ENCODE peak calls at places on chromosome 16, in five cellular contexts. R is effector memory CD4-positive, alpha-beta T cell; G is MM.1S; H is CD8-positive, alpha-beta memory T cell; E is left ventricle myocardium inferior. Q is an unnamed sample. For H3K4me1 and H3K27me3, the result is how much of the 10 kb centered on the place peaks cover.

GRCh38 chr16:48492131-48492530 is 106.9 kb upstream of the SIAH1 start:
- DNase-seq in H (no peak), R (no peak), G (no peak), E (no peak), Q (no peak)

GRCh38 chr16:27367463-27368357 is 34.3 kb upstream of the IL21R start:
- DNase-seq in G (peak), R (peak), E (peak), H (peak), Q (peak)

GRCh38 chr16:67486805-67487204 is 3.5 kb upstream of the AGRP start:
- DNase-seq in G (no peak), R (no peak), H (no peak), E (no peak), Q (no peak)

GRCh38 chr16:28136751-28137434 is 73.4 kb upstream of the GSG1L start:
- DNase-seq in G (no peak), R (peak), E (no peak), H (peak), Q (no peak)

GRCh38 chr16:49564577-49565224 is 191.1 kb downstream of the C16orf78 start:
- DNase-seq in E (no peak), G (no peak), H (no peak), R (no peak), Q (no peak)

GRCh38 chr16:63361032-63361624 is 1324.9 kb upstream of the CDH8 start:
- DNase-seq in H (no peak), E (no peak), R (no peak), G (peak), Q (peak)

GRCh38 chr16:59210955-59211541 is 476.9 kb upstream of the GOT2 start:
- DNase-seq in R (no peak), G (no peak), E (no peak), H (no peak), Q (peak)

GRCh38 chr16:19223235-19223847 is 55.3 kb downstream of the SYT17 start:
- DNase-seq in G (peak), H (no peak), E (no peak), R (no peak), Q (no peak)

GRCh38 chr16:12160815-12161550 is 184.4 kb downstream of the SNX29 start:
- DNase-seq in G (no peak), R (no peak), E (no peak), H (no peak), Q (no peak)

GRCh38 chr16:21263640-21264211 is 14.4 kb downstream of the CRYM start:
- DNase-seq in H (no peak), R (no peak), E (no peak), G (peak), Q (peak)

GRCh38 chr16:23827245-23827543 is 8.6 kb upstream of the PRKCB start:
- DNase-seq in H (no peak), E (no peak), R (no peak), G (peak), Q (no peak)

GRCh38 chr16:75238853-75239371 is 12.5 kb downstream of the BCAR1 start:
- DNase-seq in G (no peak), R (no peak), H (no peak), E (no peak), Q (no peak)

GRCh38 chr16:4536391-4537106 is 2.0 kb downstream of the CDIP1 start:
- DNase-seq in R (no peak), E (no peak), G (no peak), H (no peak), Q (no peak)

GRCh38 chr16:61105544-61105943 is 930.7 kb downstream of the CDH8 start:
- DNase-seq in E (no peak), R (no peak), H (no peak), G (no peak), Q (no peak)

GRCh38 chr16:27751676-27752075 is 201.7 kb downstream of the KATNIP start:
- DNase-seq in H (no peak), R (no peak), E (no peak), G (no peak), Q (no peak)

GRCh38 chr16:12532871-12533610 is 270.6 kb downstream of the CPPED1 start:
- DNase-seq in R (no peak), E (no peak), H (no peak), G (no peak), Q (no peak)

GRCh38 chr16:23410176-23410575 is 42.8 kb downstream of the COG7 start:
- DNase-seq in R (no peak), E (no peak), H (no peak), G (no peak), Q (no peak)

GRCh38 chr16:85395913-85396878 is 216.9 kb upstream of the GSE1 start:
- DNase-seq in H (no peak), G (no peak), R (no peak), E (peak), Q (peak)

GRCh38 chr16:48231675-48232214 is 12.4 kb upstream of the LONP2 start:
- DNase-seq in H (no peak), R (no peak), E (peak), G (peak), Q (peak)

GRCh38 chr16:83481589-83481988 is 326.2 kb upstream of the HSBP1 start:
- DNase-seq in G (no peak), E (no peak), H (no peak), R (no peak), Q (no peak)

GRCh38 chr16:57999971-58000705 is at the start of gene ZNF319:
- DNase-seq in H (no peak), E (no peak), G (peak), R (no peak), Q (no peak)

GRCh38 chr16:27424772-27425498 is 23.0 kb downstream of the IL21R start:
- DNase-seq in E (no peak), H (no peak), R (no peak), G (no peak), Q (no peak)

GRCh38 chr16:67760206-67760605 is 41.1 kb upstream of the GFOD2 start:
- DNase-seq in G (no peak), H (no peak), E (no peak), R (no peak), Q (no peak)

GRCh38 chr16:2308089-2308962 is 32.2 kb downstream of the ABCA3 start:
- DNase-seq in H (no peak), G (no peak), E (no peak), R (no peak), Q (no peak)

GRCh38 chr16:66274335-66275110 is 92.0 kb upstream of the CDH5 start:
- DNase-seq in R (no peak), G (peak), E (no peak), H (no peak), Q (peak)

GRCh38 chr16:6836771-6837170 is 495.9 kb upstream of the RBFOX1 start:
- DNase-seq in R (no peak), G (no peak), H (no peak), E (no peak), Q (no peak)

GRCh38 chr16:17845031-17845430 is 374.3 kb upstream of the XYLT1 start:
- DNase-seq in H (no peak), E (no peak), R (no peak), G (no peak), Q (no peak)

GRCh38 chr16:84175351-84176081 is 11.3 kb downstream of the TAF1C start:
- DNase-seq in E (no peak), G (peak), H (peak), R (no peak), Q (no peak)

GRCh38 chr16:11297492-11298142 is 16.5 kb upstream of the PRM1 start:
- DNase-seq in R (peak), G (peak), E (peak), H (peak), Q (no peak)

GRCh38 chr16:19033761-19034160 is 33.7 kb upstream of the COQ7 start:
- DNase-seq in G (no peak), H (no peak), R (no peak), E (no peak), Q (no peak)

GRCh38 chr16:67461600-67462278 is 19.2 kb downstream of the ATP6V0D1 start:
- DNase-seq in R (no peak), G (no peak), H (no peak), E (no peak), Q (no peak)

GRCh38 chr16:59573528-59574271 is 839.6 kb upstream of the GOT2 start:
- DNase-seq in G (no peak), R (no peak), E (no peak), H (no peak), Q (no peak)

GRCh38 chr16:25257504-25257955 is at the start of gene ZKSCAN2:
- DNase-seq in G (peak), E (peak), R (peak), H (peak), Q (peak)

GRCh38 chr16:88458039-88458772 is 5.1 kb downstream of the ZFPM1 start:
- DNase-seq in G (no peak), H (no peak), R (no peak), E (no peak), Q (no peak)

GRCh38 chr16:52537463-52537862 is 9.5 kb downstream of the TOX3 start:
- DNase-seq in H (no peak), E (no peak), R (no peak), G (no peak), Q (no peak)

GRCh38 chr16:6857575-6857974 is 475.1 kb upstream of the RBFOX1 start:
- DNase-seq in R (no peak), H (no peak), G (no peak), E (no peak), Q (no peak)

GRCh38 chr16:46832757-46833464 is 1.9 kb upstream of the C16orf87 start:
- DNase-seq in R (no peak), G (no peak), E (no peak), H (no peak), Q (no peak)

GRCh38 chr16:17083628-17084027 is 387.1 kb downstream of the XYLT1 start:
- DNase-seq in E (no peak), G (no peak), H (no peak), R (no peak), Q (no peak)

GRCh38 chr16:48525201-48526057 is 84.6 kb downstream of the N4BP1 start:
- DNase-seq in E (no peak), R (no peak), H (no peak), G (no peak), Q (no peak)

DNA sequence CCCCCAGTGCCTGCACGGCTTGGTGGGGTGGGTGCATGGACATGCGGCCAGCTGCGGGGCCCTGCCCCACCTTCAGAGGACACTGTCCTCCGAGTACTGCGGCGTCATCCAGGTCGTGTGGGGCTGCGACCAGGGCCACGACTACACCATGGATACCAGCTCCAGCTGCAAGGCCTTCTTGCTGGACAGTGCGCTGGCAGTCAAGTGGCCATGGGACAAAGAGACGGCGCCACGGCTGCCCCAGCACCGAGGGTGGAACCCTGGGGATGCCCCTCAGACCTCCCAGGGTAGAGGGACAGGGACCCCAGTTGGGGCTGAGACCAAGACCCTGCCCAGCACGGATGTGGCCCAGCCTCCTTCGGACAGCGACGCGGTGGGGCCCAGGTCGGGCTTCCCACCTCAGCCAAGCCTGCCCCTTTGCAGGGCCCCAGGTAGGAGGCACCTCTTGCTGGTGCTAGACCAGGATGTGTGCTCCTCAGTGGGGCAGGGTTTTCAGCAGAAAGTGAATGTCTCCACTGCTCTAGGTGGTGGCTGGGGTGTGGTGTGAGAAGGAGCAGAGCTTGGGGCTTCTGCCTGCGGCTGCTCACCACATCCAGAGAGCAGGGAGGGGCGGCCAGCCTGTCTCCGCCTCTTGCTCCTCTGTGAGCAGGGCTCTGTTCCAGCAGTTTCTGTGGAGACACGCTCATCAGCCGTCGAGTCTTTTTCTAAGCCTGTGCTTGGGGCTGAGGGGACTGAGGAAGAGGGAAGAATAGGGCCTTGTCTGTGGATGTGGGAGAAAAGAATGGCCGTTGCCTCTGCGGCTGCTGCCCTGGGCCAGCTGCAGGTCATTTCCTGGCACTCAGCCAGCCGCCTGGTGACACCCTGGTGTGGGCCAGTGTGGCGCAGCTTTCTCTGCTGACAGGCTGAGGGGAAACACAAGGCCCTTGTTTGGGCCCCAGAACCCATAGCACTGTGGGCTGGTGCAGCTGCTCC is 2.2 kb downstream of the ZNF276 start:
- DNase-seq in E (peak), R (peak), G (no peak), H (peak), Q (peak)
- H3K4me3 ChIP-seq in E (peak), R (peak), G (peak), H (peak), Q (peak)

DNA sequence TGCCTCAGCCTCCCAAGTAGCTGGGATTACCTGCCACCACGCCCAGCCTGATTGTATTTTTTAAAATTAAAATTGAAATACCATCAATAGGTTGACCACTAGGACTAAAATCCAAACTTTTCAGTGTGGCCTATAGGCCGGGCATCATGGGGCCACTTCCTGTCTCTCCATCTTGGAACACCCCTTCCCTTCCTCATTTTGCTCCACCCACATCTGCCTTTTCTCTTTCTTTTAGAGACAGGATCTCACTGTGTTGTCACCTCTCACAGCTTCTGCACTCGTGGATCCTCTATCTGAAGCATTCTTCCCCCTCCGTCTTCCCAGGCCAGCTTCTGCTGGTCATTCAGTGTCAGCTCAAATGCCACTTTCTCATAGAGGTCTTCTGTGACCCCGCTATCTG is 57.0 kb downstream of the BMERB1 start:
- DNase-seq in R (no peak), H (no peak), E (no peak), G (no peak), Q (no peak)
- H3K4me1 ChIP-seq in R (under half), H (under half), E (under half), G (under half), Q (under half)

DNA sequence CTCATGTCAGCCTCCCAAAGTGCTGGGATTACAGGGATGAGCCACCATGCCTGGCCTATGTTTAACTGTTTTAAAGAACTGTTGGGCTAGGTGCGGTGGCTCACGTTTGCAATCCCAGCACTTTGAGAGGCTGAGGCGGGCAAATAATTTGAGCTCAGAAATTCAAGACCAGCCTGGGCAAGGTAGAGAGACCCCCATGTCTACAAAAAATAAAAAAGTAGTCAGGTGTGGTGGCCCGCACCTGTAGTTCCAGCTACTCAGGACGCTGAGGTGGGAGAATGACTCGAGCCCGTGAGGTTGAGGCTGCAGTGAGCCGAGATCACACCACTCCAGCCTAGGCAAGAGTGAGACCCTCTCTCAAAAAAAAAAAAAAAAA is 1.9 kb upstream of the ITGAL start:
- DNase-seq in R (no peak), H (no peak), G (no peak), E (no peak), Q (no peak)
- H3K27me3 ChIP-seq in R (under half), H (under half), G (under half), E (half or more), Q (under half)

DNA sequence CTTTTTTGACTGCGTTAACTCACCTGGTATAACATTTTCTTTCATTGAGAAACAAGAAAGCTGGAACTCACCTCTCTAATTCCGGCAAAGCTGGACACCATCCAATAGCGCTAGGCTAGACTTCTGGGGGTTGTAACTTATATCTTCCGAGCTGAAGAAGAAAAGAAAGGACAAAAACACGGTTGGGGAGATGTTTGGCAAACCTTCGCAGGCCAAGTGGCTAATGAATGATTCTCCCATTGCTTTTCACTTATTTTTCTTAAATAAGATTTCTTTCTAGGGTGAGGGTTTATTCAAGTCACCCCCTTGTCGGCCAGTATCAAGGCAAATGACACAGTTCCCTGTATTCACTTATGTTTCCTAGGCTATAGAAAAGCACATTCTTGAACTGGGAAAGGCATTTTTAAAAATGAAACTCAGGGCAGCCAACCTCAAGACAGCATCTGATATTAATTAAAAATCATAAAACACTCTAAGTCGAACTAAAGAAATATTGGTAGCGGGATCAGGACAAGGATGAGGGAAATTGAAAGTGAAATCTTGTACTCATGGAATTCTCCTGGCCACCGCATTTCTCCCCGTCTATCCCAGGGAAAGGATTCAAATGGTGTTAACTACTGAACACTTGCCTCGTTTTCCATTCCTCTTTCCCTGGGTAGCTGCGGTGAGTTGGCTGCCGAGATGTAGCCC is 95.9 kb upstream of the ZFHX3 start:
- DNase-seq in R (no peak), G (no peak), H (no peak), E (no peak), Q (no peak)
- H3K4me3 ChIP-seq in R (no peak), G (no peak), H (no peak), E (peak), Q (no peak)

DNA sequence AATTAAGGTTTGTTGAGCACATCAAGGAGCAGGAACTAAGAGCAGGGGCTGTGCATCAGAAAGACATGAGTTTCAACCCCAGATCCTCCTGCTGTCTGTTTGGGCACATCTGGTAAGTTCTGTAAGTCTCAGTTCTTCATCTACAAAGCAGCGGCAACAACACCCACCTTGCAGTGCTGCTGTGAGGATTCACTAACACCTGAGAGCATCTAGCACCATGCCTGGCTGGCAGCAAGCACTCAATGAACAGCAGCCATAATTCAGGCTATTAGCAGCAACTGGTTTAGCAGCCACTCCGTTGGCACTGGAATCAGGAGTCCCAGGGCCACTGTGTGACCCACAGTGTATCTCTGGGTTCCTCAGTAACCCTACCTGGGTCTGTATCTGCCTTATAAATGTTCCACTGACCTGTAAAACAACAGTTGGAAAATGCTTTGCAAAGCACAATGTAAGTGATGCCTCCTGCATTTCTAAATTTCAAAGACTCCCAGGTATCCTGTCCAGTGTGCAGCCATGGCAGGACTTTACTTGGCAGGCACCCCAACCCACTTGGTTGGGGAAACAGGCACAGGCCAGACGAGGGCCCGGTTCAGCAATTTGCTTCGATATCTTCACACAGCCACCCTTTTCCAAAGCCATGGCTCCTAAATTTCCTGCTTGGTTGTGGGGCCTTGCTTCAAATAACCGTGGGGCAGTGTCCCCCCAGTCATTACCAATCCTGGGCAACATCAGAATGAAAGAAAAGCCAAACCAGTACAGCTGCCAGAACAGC is 4.2 kb downstream of the ST3GAL2 start:
- DNase-seq in G (no peak), E (no peak), H (no peak), R (no peak), Q (no peak)
- H3K4me1 ChIP-seq in G (half or more), E (half or more), H (half or more), R (under half), Q (under half)

GRCh38 chr16:56672761-56673536 is 3.3 kb downstream of the MT1H start:
- DNase-seq in G (no peak), H (no peak), R (no peak), E (no peak), Q (no peak)

GRCh38 chr16:56670640-56670934 is 973 bp downstream of the MT1H start:
- DNase-seq in R (no peak), H (no peak), G (no peak), E (no peak), Q (no peak)

GRCh38 chr16:56669840-56670639 is 426 bp downstream of the MT1H start:
- DNase-seq in E (no peak), G (no peak), R (no peak), H (no peak), Q (no peak)

GRCh38 chr16:56673916-56674315 is 4.3 kb downstream of the MT1H start:
- DNase-seq in R (no peak), E (no peak), G (peak), H (no peak), Q (peak)

DNA sequence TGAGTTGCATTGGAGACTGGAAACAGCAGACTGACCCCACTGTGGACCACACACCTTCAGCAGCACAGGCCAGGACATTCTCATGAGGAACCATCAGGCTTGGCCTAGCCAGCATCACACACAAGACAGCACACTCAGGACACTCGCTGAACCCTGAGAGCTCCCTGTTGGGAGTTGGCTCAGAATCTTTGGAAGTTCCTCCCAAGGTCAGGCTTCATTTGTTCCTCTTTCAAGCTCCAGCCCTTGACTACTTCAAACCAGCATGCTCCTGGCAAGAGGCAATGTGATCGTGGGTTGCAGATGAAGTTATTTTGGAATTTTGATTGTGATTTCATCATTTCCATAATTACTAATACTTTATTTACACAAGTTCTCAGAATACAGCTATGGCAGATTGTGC is 2.1 kb downstream of the MT1H start:
- DNase-seq in H (no peak), R (no peak), E (no peak), G (no peak), Q (no peak)
- H3K27me3 ChIP-seq in H (under half), R (under half), E (half or more), G (half or more), Q (under half)

Q was measured in HAP-1.